ENCODE peak calls at places on chromosomes 1 and 21, in six cellular contexts. One of them, this sample, is unnamed.

GRCh38 chr1:113542221-113542701 is 151.9 kb downstream of the MAGI3 start:
- DNase-seq in neural crest cell: no peak
- DNase-seq in aorta: no peak
- DNase-seq in T-cell: no peak
- DNase-seq in right cardiac atrium: no peak
- DNase-seq in HTR-8/SVneo: peak
- DNase-seq in this sample: peak

GRCh38 chr21:39125752-39126485 is 57.3 kb downstream of the PSMG1 start:
- DNase-seq in aorta: no peak
- DNase-seq in right cardiac atrium: no peak
- DNase-seq in T-cell: no peak
- DNase-seq in HTR-8/SVneo: peak
- DNase-seq in neural crest cell: peak
- DNase-seq in this sample: peak

GRCh38 chr1:56490619-56491018 is 88.7 kb downstream of the PLPP3 start:
- DNase-seq in HTR-8/SVneo: no peak
- DNase-seq in right cardiac atrium: no peak
- DNase-seq in neural crest cell: no peak
- DNase-seq in T-cell: no peak
- DNase-seq in aorta: no peak
- DNase-seq in this sample: no peak

GRCh38 chr1:57112148-57112547 is 146.3 kb upstream of the C8B start:
- DNase-seq in right cardiac atrium: no peak
- DNase-seq in T-cell: no peak
- DNase-seq in aorta: no peak
- DNase-seq in neural crest cell: no peak
- DNase-seq in HTR-8/SVneo: no peak
- DNase-seq in this sample: no peak

GRCh38 chr1:227766015-227766634 is 30.9 kb downstream of the SNAP47 start:
- DNase-seq in neural crest cell: no peak
- DNase-seq in aorta: no peak
- DNase-seq in right cardiac atrium: peak
- DNase-seq in HTR-8/SVneo: no peak
- DNase-seq in T-cell: peak
- DNase-seq in this sample: peak

GRCh38 chr1:95049935-95050334 is 22.8 kb downstream of the ALG14 start:
- DNase-seq in right cardiac atrium: no peak
- DNase-seq in neural crest cell: no peak
- DNase-seq in aorta: no peak
- DNase-seq in T-cell: no peak
- DNase-seq in HTR-8/SVneo: no peak
- DNase-seq in this sample: no peak

GRCh38 chr1:243420369-243420768 is 164.5 kb downstream of the SDCCAG8 start:
- DNase-seq in neural crest cell: no peak
- DNase-seq in right cardiac atrium: no peak
- DNase-seq in HTR-8/SVneo: no peak
- DNase-seq in T-cell: no peak
- DNase-seq in aorta: no peak
- DNase-seq in this sample: no peak

GRCh38 chr1:2459757-2460156 is 16.3 kb upstream of the PLCH2 start:
- DNase-seq in T-cell: no peak
- DNase-seq in HTR-8/SVneo: no peak
- DNase-seq in right cardiac atrium: peak
- DNase-seq in neural crest cell: no peak
- DNase-seq in aorta: no peak
- DNase-seq in this sample: no peak

GRCh38 chr1:234262754-234263105 is 110.5 kb upstream of the COA6 start:
- DNase-seq in HTR-8/SVneo: no peak
- DNase-seq in neural crest cell: no peak
- DNase-seq in aorta: no peak
- DNase-seq in right cardiac atrium: no peak
- DNase-seq in T-cell: no peak
- DNase-seq in this sample: no peak

GRCh38 chr1:39159224-39160036 is 45.1 kb upstream of the MACF1 start:
- DNase-seq in right cardiac atrium: no peak
- DNase-seq in T-cell: no peak
- DNase-seq in HTR-8/SVneo: no peak
- DNase-seq in aorta: no peak
- DNase-seq in neural crest cell: no peak
- DNase-seq in this sample: no peak

GRCh38 chr1:46133946-46134345 is 1.5 kb upstream of the PIK3R3 start:
- DNase-seq in right cardiac atrium: no peak
- DNase-seq in aorta: no peak
- DNase-seq in neural crest cell: no peak
- DNase-seq in HTR-8/SVneo: no peak
- DNase-seq in T-cell: no peak
- DNase-seq in this sample: no peak

GRCh38 chr1:92411511-92411910 is 75.2 kb downstream of the GFI1 start:
- DNase-seq in T-cell: no peak
- DNase-seq in right cardiac atrium: no peak
- DNase-seq in HTR-8/SVneo: peak
- DNase-seq in neural crest cell: no peak
- DNase-seq in aorta: no peak
- DNase-seq in this sample: peak

GRCh38 chr1:12090326-12090725 is 27.2 kb downstream of the TNFRSF8 start:
- DNase-seq in aorta: no peak
- DNase-seq in neural crest cell: no peak
- DNase-seq in right cardiac atrium: no peak
- DNase-seq in HTR-8/SVneo: no peak
- DNase-seq in T-cell: no peak
- DNase-seq in this sample: no peak

GRCh38 chr1:39732730-39733129 is 6.0 kb upstream of the PPIE start:
- DNase-seq in neural crest cell: no peak
- DNase-seq in T-cell: no peak
- DNase-seq in right cardiac atrium: no peak
- DNase-seq in aorta: no peak
- DNase-seq in HTR-8/SVneo: no peak
- DNase-seq in this sample: no peak

GRCh38 chr1:97252076-97252475 is 530.5 kb downstream of the PTBP2 start:
- DNase-seq in HTR-8/SVneo: no peak
- DNase-seq in right cardiac atrium: peak
- DNase-seq in neural crest cell: no peak
- DNase-seq in T-cell: no peak
- DNase-seq in aorta: peak
- DNase-seq in this sample: peak

GRCh38 chr1:156744786-156745419 is 4.0 kb upstream of the MRPL24 start:
- DNase-seq in HTR-8/SVneo: no peak
- DNase-seq in aorta: no peak
- DNase-seq in right cardiac atrium: no peak
- DNase-seq in T-cell: no peak
- DNase-seq in neural crest cell: no peak
- DNase-seq in this sample: no peak

GRCh38 chr1:161209790-161210409 is 5.2 kb upstream of the FCER1G start:
- DNase-seq in right cardiac atrium: peak
- DNase-seq in HTR-8/SVneo: peak
- DNase-seq in aorta: peak
- DNase-seq in neural crest cell: peak
- DNase-seq in T-cell: peak
- DNase-seq in this sample: peak

GRCh38 chr1:59290173-59290954 is 6.5 kb upstream of the FGGY start:
- DNase-seq in neural crest cell: no peak
- DNase-seq in HTR-8/SVneo: peak
- DNase-seq in T-cell: no peak
- DNase-seq in aorta: peak
- DNase-seq in right cardiac atrium: peak
- DNase-seq in this sample: peak

GRCh38 chr1:65148548-65149390 is 766 bp downstream of the AK4 start:
- DNase-seq in T-cell: no peak
- DNase-seq in aorta: peak
- DNase-seq in right cardiac atrium: peak
- DNase-seq in neural crest cell: peak
- DNase-seq in HTR-8/SVneo: peak
- DNase-seq in this sample: no peak

GRCh38 chr1:240468616-240469015 is 143.3 kb downstream of the GREM2 start:
- DNase-seq in T-cell: no peak
- DNase-seq in neural crest cell: no peak
- DNase-seq in right cardiac atrium: peak
- DNase-seq in HTR-8/SVneo: no peak
- DNase-seq in aorta: no peak
- DNase-seq in this sample: no peak

GRCh38 chr1:23651069-23651808 is 40.4 kb upstream of the RPL11 start:
- DNase-seq in T-cell: no peak
- DNase-seq in neural crest cell: no peak
- DNase-seq in HTR-8/SVneo: peak
- DNase-seq in aorta: peak
- DNase-seq in right cardiac atrium: peak
- DNase-seq in this sample: no peak

GRCh38 chr21:40672602-40673001 is 174.4 kb downstream of the DSCAM start:
- DNase-seq in HTR-8/SVneo: no peak
- DNase-seq in neural crest cell: no peak
- DNase-seq in aorta: no peak
- DNase-seq in T-cell: no peak
- DNase-seq in right cardiac atrium: no peak
- DNase-seq in this sample: no peak

GRCh38 chr1:239995281-239995680 is 96.4 kb upstream of the FMN2 start:
- DNase-seq in HTR-8/SVneo: no peak
- DNase-seq in right cardiac atrium: no peak
- DNase-seq in aorta: no peak
- DNase-seq in T-cell: no peak
- DNase-seq in neural crest cell: no peak
- DNase-seq in this sample: no peak

GRCh38 chr1:202112864-202113689 is 9.6 kb upstream of the GPR37L1 start:
- DNase-seq in neural crest cell: no peak
- DNase-seq in aorta: no peak
- DNase-seq in right cardiac atrium: peak
- DNase-seq in HTR-8/SVneo: no peak
- DNase-seq in T-cell: no peak
- DNase-seq in this sample: no peak

GRCh38 chr1:2326524-2326923 is 64.8 kb downstream of the MORN1 start:
- DNase-seq in HTR-8/SVneo: no peak
- DNase-seq in T-cell: no peak
- DNase-seq in aorta: no peak
- DNase-seq in right cardiac atrium: no peak
- DNase-seq in neural crest cell: no peak
- DNase-seq in this sample: no peak

GRCh38 chr1:202130816-202131522 is 8.3 kb downstream of the GPR37L1 start:
- DNase-seq in neural crest cell: no peak
- DNase-seq in T-cell: no peak
- DNase-seq in HTR-8/SVneo: no peak
- DNase-seq in aorta: no peak
- DNase-seq in right cardiac atrium: no peak
- DNase-seq in this sample: no peak

GRCh38 chr1:39576016-39576657 is 453 bp downstream of the PABPC4 start:
- DNase-seq in T-cell: no peak
- DNase-seq in right cardiac atrium: peak
- DNase-seq in aorta: peak
- DNase-seq in neural crest cell: peak
- DNase-seq in HTR-8/SVneo: no peak
- DNase-seq in this sample: no peak

GRCh38 chr1:230917284-230918135 is 49.2 kb upstream of the C1orf198 start:
- DNase-seq in right cardiac atrium: peak
- DNase-seq in neural crest cell: peak
- DNase-seq in aorta: peak
- DNase-seq in HTR-8/SVneo: peak
- DNase-seq in T-cell: peak
- DNase-seq in this sample: peak

GRCh38 chr1:18642278-18643095 is 11.8 kb downstream of the PAX7 start:
- DNase-seq in T-cell: no peak
- DNase-seq in HTR-8/SVneo: no peak
- DNase-seq in aorta: no peak
- DNase-seq in neural crest cell: no peak
- DNase-seq in right cardiac atrium: no peak
- DNase-seq in this sample: no peak

GRCh38 chr1:234675561-234675960 is 65.6 kb upstream of the IRF2BP2 start:
- DNase-seq in neural crest cell: no peak
- DNase-seq in aorta: no peak
- DNase-seq in T-cell: no peak
- DNase-seq in HTR-8/SVneo: no peak
- DNase-seq in right cardiac atrium: no peak
- DNase-seq in this sample: no peak

GRCh38 chr1:5737081-5737480 is 255.1 kb downstream of the NPHP4 start:
- DNase-seq in HTR-8/SVneo: no peak
- DNase-seq in neural crest cell: no peak
- DNase-seq in T-cell: no peak
- DNase-seq in right cardiac atrium: no peak
- DNase-seq in aorta: no peak
- DNase-seq in this sample: no peak

GRCh38 chr1:81950845-81951244 is 150.1 kb downstream of the ADGRL2 start:
- DNase-seq in neural crest cell: no peak
- DNase-seq in HTR-8/SVneo: no peak
- DNase-seq in aorta: no peak
- DNase-seq in right cardiac atrium: no peak
- DNase-seq in T-cell: no peak
- DNase-seq in this sample: no peak

GRCh38 chr21:44285102-44285501 is 574 bp upstream of the AIRE start:
- DNase-seq in neural crest cell: no peak
- DNase-seq in HTR-8/SVneo: no peak
- DNase-seq in aorta: no peak
- DNase-seq in right cardiac atrium: peak
- DNase-seq in T-cell: no peak
- DNase-seq in this sample: no peak

GRCh38 chr1:207259391-207259790 is 62.1 kb upstream of the CD55 start:
- DNase-seq in T-cell: no peak
- DNase-seq in right cardiac atrium: no peak
- DNase-seq in HTR-8/SVneo: no peak
- DNase-seq in aorta: no peak
- DNase-seq in neural crest cell: no peak
- DNase-seq in this sample: no peak

This sample was measured in MV-4-11.